ENCODE peak calls at places on chromosomes 11 and 22, in four cellular contexts. T is effector memory CD8-positive, alpha-beta T cell; W is HepG2; K is left cardiac atrium. Z is an unnamed sample.

GRCh38 chr11:121595717-121596156 is 143.0 kb upstream of the SORL1-AS1 start:
- ATAC-seq in T (no peak), W (no peak), K (peak; percentile 92), Z (no peak)

GRCh38 chr11:76962583-76963416 is 71.4 kb upstream of the B3GNT6 start:
- ATAC-seq in T (no peak), W (peak; percentile 100), K (no peak), Z (peak; percentile 53)

GRCh38 chr11:79201637-79202347 is 239.0 kb downstream of the TENM4 start:
- ATAC-seq in T (no peak), W (no peak), K (no peak), Z (peak; percentile 24)

GRCh38 chr11:66106786-66107599 is 36.9 kb downstream of the PACS1 start:
- ATAC-seq in T (no peak), W (peak; percentile 62), K (no peak), Z (peak; percentile 86)

GRCh38 chr11:100670140-100670539 is 16.9 kb upstream of the ARHGAP42 start:
- ATAC-seq in T (no peak), W (no peak), K (no peak), Z (no peak)

GRCh38 chr11:111612211-111612610 is 10.0 kb downstream of the SIK2 start:
- ATAC-seq in T (no peak), W (no peak), K (peak; percentile 30), Z (no peak)

GRCh38 chr22:42604403-42604802 is 10.3 kb downstream of the POLDIP3 start:
- ATAC-seq in T (no peak), W (peak; percentile 48), K (peak; percentile 63), Z (no peak)

GRCh38 chr11:36818410-36818809 is 220.4 kb upstream of the RAG2 start:
- ATAC-seq in T (no peak), W (peak; percentile 64), K (no peak), Z (no peak)

GRCh38 chr11:3136542-3137455 is 28.3 kb downstream of the OSBPL5 start:
- ATAC-seq in T (peak; percentile 76), W (no peak), K (no peak), Z (no peak)

GRCh38 chr11:64356498-64357411 is 2.2 kb upstream of the RPS6KA4 start:
- ATAC-seq in T (no peak), W (peak; percentile 14), K (no peak), Z (no peak)

GRCh38 chr11:19766810-19767209 is 54.2 kb downstream of the NAV2 start:
- ATAC-seq in T (no peak), W (no peak), K (peak; percentile 91), Z (no peak)

GRCh38 chr11:95736268-95737208 is 53.0 kb downstream of the FAM76B start:
- ATAC-seq in T (no peak), W (no peak), K (peak; percentile 41), Z (no peak)

GRCh38 chr22:50085211-50085999 is at the start of gene MLC1:
- ATAC-seq in T (no peak), W (no peak), K (no peak), Z (no peak)

GRCh38 chr22:31272522-31273446 is 19.5 kb downstream of the PIK3IP1 start:
- ATAC-seq in T (peak; percentile 73), W (peak; percentile 78), K (peak; percentile 73), Z (peak; percentile 61)

GRCh38 chr22:49996192-49996531 is 16.4 kb downstream of the IL17REL start:
- ATAC-seq in T (no peak), W (no peak), K (no peak), Z (no peak)

GRCh38 chr11:113375402-113375801 is 12.2 kb upstream of the ANKK1 start:
- ATAC-seq in T (no peak), W (no peak), K (no peak), Z (no peak)

GRCh38 chr11:117703209-117703608 is 93.8 kb downstream of the DSCAML1 start:
- ATAC-seq in T (no peak), W (peak; percentile 97), K (no peak), Z (no peak)

GRCh38 chr11:14378171-14378570 is 19.2 kb upstream of the RRAS2 start:
- ATAC-seq in T (no peak), W (no peak), K (no peak), Z (no peak)

GRCh38 chr11:126267650-126268049 is 1.0 kb downstream of the SRPRA start:
- ATAC-seq in T (no peak), W (no peak), K (no peak), Z (no peak)

GRCh38 chr11:68071281-68072048 is 32.6 kb downstream of the TCIRG1 start:
- ATAC-seq in T (no peak), W (no peak), K (no peak), Z (peak; percentile 59)

GRCh38 chr11:105215528-105215927 is 76.0 kb upstream of the CARD18 start:
- ATAC-seq in T (no peak), W (no peak), K (no peak), Z (no peak)

GRCh38 chr22:39176067-39176621 is 23.7 kb upstream of the CBX7 start:
- ATAC-seq in T (no peak), W (peak; percentile 69), K (peak; percentile 56), Z (no peak)

GRCh38 chr22:27768027-27768640 is 33.4 kb downstream of the MN1 start:
- ATAC-seq in T (no peak), W (no peak), K (no peak), Z (no peak)

GRCh38 chr11:130779943-130780342 is 136.3 kb downstream of the SNX19 start:
- ATAC-seq in T (no peak), W (no peak), K (no peak), Z (no peak)

GRCh38 chr11:33952805-33953204 is 60.9 kb upstream of the LMO2 start:
- ATAC-seq in T (no peak), W (no peak), K (no peak), Z (no peak)

GRCh38 chr22:29883831-29884139 is 811 bp downstream of the MTMR3 start:
- ATAC-seq in T (peak; percentile 7), W (no peak), K (no peak), Z (no peak)

GRCh38 chr11:40100204-40100603 is 1359.2 kb downstream of the LRRC4C start:
- ATAC-seq in T (no peak), W (no peak), K (no peak), Z (no peak)

GRCh38 chr11:46658259-46658658 is 40.9 kb downstream of the ATG13 start:
- ATAC-seq in T (no peak), W (no peak), K (peak; percentile 55), Z (no peak)

GRCh38 chr11:58577441-58578135 is 1.3 kb upstream of the ZFP91 start:
- ATAC-seq in T (peak; percentile 47), W (peak; percentile 71), K (no peak), Z (peak; percentile 75)

GRCh38 chr11:2780850-2781412 is 81.1 kb upstream of the KCNQ1OT1 start:
- ATAC-seq in T (no peak), W (no peak), K (no peak), Z (no peak)

GRCh38 chr22:50443801-50444625 is 30.8 kb downstream of the SBF1 start:
- ATAC-seq in T (no peak), W (no peak), K (no peak), Z (peak; percentile 14)

GRCh38 chr11:80261776-80262175 is 820.9 kb upstream of the TENM4 start:
- ATAC-seq in T (no peak), W (no peak), K (no peak), Z (no peak)

GRCh38 chr22:49257551-49257951 is 570.1 kb downstream of the BRD1 start:
- ATAC-seq in T (no peak), W (no peak), K (no peak), Z (no peak)

GRCh38 chr22:36257948-36258674 is 5.2 kb downstream of the APOL1 start:
- ATAC-seq in T (no peak), W (no peak), K (no peak), Z (no peak)

GRCh38 chr22:20952544-20953341 is 14.3 kb upstream of the AIFM3 start:
- ATAC-seq in T (no peak), W (peak; percentile 21), K (no peak), Z (no peak)

GRCh38 chr11:66652651-66653050 is 14.1 kb downstream of the RBM4 start:
- ATAC-seq in T (no peak), W (peak; percentile 10), K (no peak), Z (no peak)

GRCh38 chr11:77186302-77186701 is 58.3 kb downstream of the MYO7A start:
- ATAC-seq in T (no peak), W (no peak), K (no peak), Z (no peak)

Z was measured in stimulated activated memory B cell treated with anti-CD40 and anti-IgM and Interleukin-4, amounts not matched to agents 10 μg/mL and 1 μg/mL and 100 μg/mL, for 72 hours.